ENCODE peak calls at places on chromosomes 12 and 14, in ten cellular contexts. One of them, this sample, is unnamed.

GRCh38 chr12:90074086-90074485 is 365.4 kb upstream of the ATP2B1 start:
- DNase-seq in RWPE1: no peak
- DNase-seq in caudate nucleus: no peak
- DNase-seq in hepatocyte: no peak
- DNase-seq in upper lobe of right lung: no peak
- DNase-seq in left lobe of liver: no peak
- DNase-seq in head of caudate nucleus: no peak
- DNase-seq in stimulated activated CD4-positive, alpha-beta T cell treated with anti-CD3 and anti-CD28 coated beads, Interleukin-4, amount 100 ng/mL, for 24 hours: no peak
- DNase-seq in ELR: no peak
- DNase-seq in mesothelial cell of epicardium: no peak
- DNase-seq in this sample: no peak

GRCh38 chr14:89681086-89682018 is 264.3 kb upstream of the FOXN3 start:
- DNase-seq in RWPE1: no peak
- DNase-seq in stimulated activated CD4-positive, alpha-beta T cell treated with anti-CD3 and anti-CD28 coated beads, Interleukin-4, amount 100 ng/mL, for 24 hours: peak; percentile 74
- DNase-seq in caudate nucleus: no peak
- DNase-seq in upper lobe of right lung: no peak
- DNase-seq in mesothelial cell of epicardium: no peak
- DNase-seq in head of caudate nucleus: no peak
- DNase-seq in hepatocyte: no peak
- DNase-seq in ELR: no peak
- DNase-seq in left lobe of liver: no peak
- DNase-seq in this sample: peak; percentile 74

GRCh38 chr12:105713901-105714300 is 383.4 kb downstream of the C12orf75 start:
- DNase-seq in RWPE1: no peak
- DNase-seq in mesothelial cell of epicardium: no peak
- DNase-seq in left lobe of liver: no peak
- DNase-seq in stimulated activated CD4-positive, alpha-beta T cell treated with anti-CD3 and anti-CD28 coated beads, Interleukin-4, amount 100 ng/mL, for 24 hours: no peak
- DNase-seq in upper lobe of right lung: no peak
- DNase-seq in caudate nucleus: no peak
- DNase-seq in head of caudate nucleus: no peak
- DNase-seq in hepatocyte: no peak
- DNase-seq in ELR: no peak
- DNase-seq in this sample: peak; percentile 34

GRCh38 chr12:67692966-67693365 is 44.4 kb downstream of the DYRK2 start:
- DNase-seq in RWPE1: no peak
- DNase-seq in hepatocyte: no peak
- DNase-seq in stimulated activated CD4-positive, alpha-beta T cell treated with anti-CD3 and anti-CD28 coated beads, Interleukin-4, amount 100 ng/mL, for 24 hours: no peak
- DNase-seq in ELR: no peak
- DNase-seq in caudate nucleus: no peak
- DNase-seq in left lobe of liver: no peak
- DNase-seq in head of caudate nucleus: no peak
- DNase-seq in upper lobe of right lung: no peak
- DNase-seq in mesothelial cell of epicardium: no peak
- DNase-seq in this sample: no peak

GRCh38 chr14:104343690-104344640 is 205.6 kb downstream of the KIF26A start:
- DNase-seq in head of caudate nucleus: no peak
- DNase-seq in hepatocyte: no peak
- DNase-seq in ELR: no peak
- DNase-seq in mesothelial cell of epicardium: no peak
- DNase-seq in caudate nucleus: no peak
- DNase-seq in RWPE1: no peak
- DNase-seq in left lobe of liver: peak; percentile 38
- DNase-seq in upper lobe of right lung: no peak
- DNase-seq in stimulated activated CD4-positive, alpha-beta T cell treated with anti-CD3 and anti-CD28 coated beads, Interleukin-4, amount 100 ng/mL, for 24 hours: no peak
- DNase-seq in this sample: no peak

GRCh38 chr14:62645649-62646048 is 399.6 kb downstream of the KCNH5 start:
- DNase-seq in ELR: peak; percentile 35
- DNase-seq in left lobe of liver: no peak
- DNase-seq in hepatocyte: no peak
- DNase-seq in head of caudate nucleus: no peak
- DNase-seq in RWPE1: peak; percentile 3
- DNase-seq in mesothelial cell of epicardium: no peak
- DNase-seq in caudate nucleus: no peak
- DNase-seq in upper lobe of right lung: no peak
- DNase-seq in stimulated activated CD4-positive, alpha-beta T cell treated with anti-CD3 and anti-CD28 coated beads, Interleukin-4, amount 100 ng/mL, for 24 hours: no peak
- DNase-seq in this sample: no peak

GRCh38 chr12:85237320-85237719 is 42.7 kb upstream of the ALX1 start:
- DNase-seq in hepatocyte: no peak
- DNase-seq in ELR: peak; percentile 7
- DNase-seq in stimulated activated CD4-positive, alpha-beta T cell treated with anti-CD3 and anti-CD28 coated beads, Interleukin-4, amount 100 ng/mL, for 24 hours: no peak
- DNase-seq in upper lobe of right lung: no peak
- DNase-seq in left lobe of liver: no peak
- DNase-seq in mesothelial cell of epicardium: no peak
- DNase-seq in head of caudate nucleus: no peak
- DNase-seq in caudate nucleus: no peak
- DNase-seq in RWPE1: no peak
- DNase-seq in this sample: no peak

GRCh38 chr14:63650336-63650952 is 8.8 kb upstream of the WDR89 start:
- DNase-seq in hepatocyte: no peak
- DNase-seq in head of caudate nucleus: no peak
- DNase-seq in RWPE1: no peak
- DNase-seq in mesothelial cell of epicardium: no peak
- DNase-seq in upper lobe of right lung: no peak
- DNase-seq in left lobe of liver: no peak
- DNase-seq in stimulated activated CD4-positive, alpha-beta T cell treated with anti-CD3 and anti-CD28 coated beads, Interleukin-4, amount 100 ng/mL, for 24 hours: peak; percentile 57
- DNase-seq in caudate nucleus: no peak
- DNase-seq in ELR: no peak
- DNase-seq in this sample: no peak

GRCh38 chr14:100748944-100749343 is 22.3 kb downstream of the DLK1 start:
- DNase-seq in head of caudate nucleus: no peak
- DNase-seq in stimulated activated CD4-positive, alpha-beta T cell treated with anti-CD3 and anti-CD28 coated beads, Interleukin-4, amount 100 ng/mL, for 24 hours: no peak
- DNase-seq in caudate nucleus: no peak
- DNase-seq in ELR: no peak
- DNase-seq in RWPE1: no peak
- DNase-seq in mesothelial cell of epicardium: peak; percentile 32
- DNase-seq in left lobe of liver: no peak
- DNase-seq in hepatocyte: no peak
- DNase-seq in upper lobe of right lung: peak; percentile 32
- DNase-seq in this sample: no peak

GRCh38 chr14:69138189-69138535 is 14.8 kb downstream of the DCAF5 start:
- DNase-seq in hepatocyte: peak; percentile 23
- DNase-seq in ELR: peak; percentile 34
- DNase-seq in left lobe of liver: no peak
- DNase-seq in mesothelial cell of epicardium: no peak
- DNase-seq in caudate nucleus: no peak
- DNase-seq in RWPE1: peak; percentile 34
- DNase-seq in stimulated activated CD4-positive, alpha-beta T cell treated with anti-CD3 and anti-CD28 coated beads, Interleukin-4, amount 100 ng/mL, for 24 hours: no peak
- DNase-seq in head of caudate nucleus: no peak
- DNase-seq in upper lobe of right lung: no peak
- DNase-seq in this sample: peak; percentile 95

GRCh38 chr12:113633678-113634332 is 162.1 kb upstream of the LHX5 start:
- DNase-seq in stimulated activated CD4-positive, alpha-beta T cell treated with anti-CD3 and anti-CD28 coated beads, Interleukin-4, amount 100 ng/mL, for 24 hours: no peak
- DNase-seq in left lobe of liver: no peak
- DNase-seq in hepatocyte: no peak
- DNase-seq in head of caudate nucleus: no peak
- DNase-seq in upper lobe of right lung: no peak
- DNase-seq in caudate nucleus: no peak
- DNase-seq in RWPE1: no peak
- DNase-seq in ELR: no peak
- DNase-seq in mesothelial cell of epicardium: no peak
- DNase-seq in this sample: no peak

GRCh38 chr12:108090107-108090899 is 38.8 kb upstream of the WSCD2 start:
- DNase-seq in mesothelial cell of epicardium: no peak
- DNase-seq in head of caudate nucleus: no peak
- DNase-seq in stimulated activated CD4-positive, alpha-beta T cell treated with anti-CD3 and anti-CD28 coated beads, Interleukin-4, amount 100 ng/mL, for 24 hours: no peak
- DNase-seq in hepatocyte: no peak
- DNase-seq in ELR: no peak
- DNase-seq in caudate nucleus: no peak
- DNase-seq in RWPE1: no peak
- DNase-seq in upper lobe of right lung: no peak
- DNase-seq in left lobe of liver: no peak
- DNase-seq in this sample: no peak

GRCh38 chr12:94867066-94867855 is 136.2 kb downstream of the NDUFA12 start:
- DNase-seq in mesothelial cell of epicardium: no peak
- DNase-seq in RWPE1: no peak
- DNase-seq in left lobe of liver: no peak
- DNase-seq in ELR: peak; percentile 73
- DNase-seq in caudate nucleus: no peak
- DNase-seq in hepatocyte: no peak
- DNase-seq in upper lobe of right lung: no peak
- DNase-seq in stimulated activated CD4-positive, alpha-beta T cell treated with anti-CD3 and anti-CD28 coated beads, Interleukin-4, amount 100 ng/mL, for 24 hours: no peak
- DNase-seq in head of caudate nucleus: no peak
- DNase-seq in this sample: peak; percentile 19